ENCODE peak calls at places on chromosomes 4 and X, in ten cellular contexts. One of them, this sample, is unnamed.

GRCh38 chrX:141989802-141990201 is 86.1 kb downstream of the MAGEC1 start:
- DNase-seq in transverse colon: no peak
- DNase-seq in fibroblast of mammary gland: no peak
- DNase-seq in Calu3: no peak
- DNase-seq in foreskin fibroblast: no peak
- DNase-seq in CD8-positive, alpha-beta T cell: no peak
- DNase-seq in bronchial epithelial cell: no peak
- DNase-seq in endodermal cell: no peak
- DNase-seq in WTC11: no peak
- DNase-seq in HFF-Myc: no peak
- DNase-seq in this sample: no peak

GRCh38 chr4:152563209-152563608 is 27.3 kb upstream of the FBXW7 start:
- DNase-seq in transverse colon: no peak
- DNase-seq in fibroblast of mammary gland: no peak
- DNase-seq in Calu3: no peak
- DNase-seq in foreskin fibroblast: no peak
- DNase-seq in CD8-positive, alpha-beta T cell: no peak
- DNase-seq in bronchial epithelial cell: no peak
- DNase-seq in endodermal cell: no peak
- DNase-seq in WTC11: no peak
- DNase-seq in HFF-Myc: no peak
- DNase-seq in this sample: no peak

GRCh38 chr4:120673696-120674095 is 248.8 kb downstream of the PRDM5 start:
- DNase-seq in transverse colon: no peak
- DNase-seq in fibroblast of mammary gland: no peak
- DNase-seq in Calu3: no peak
- DNase-seq in foreskin fibroblast: no peak
- DNase-seq in CD8-positive, alpha-beta T cell: no peak
- DNase-seq in bronchial epithelial cell: no peak
- DNase-seq in endodermal cell: peak
- DNase-seq in WTC11: no peak
- DNase-seq in HFF-Myc: no peak
- DNase-seq in this sample: no peak

GRCh38 chr4:186161138-186161537 is 30.2 kb upstream of the CYP4V2 start:
- DNase-seq in transverse colon: peak
- DNase-seq in fibroblast of mammary gland: no peak
- DNase-seq in Calu3: no peak
- DNase-seq in foreskin fibroblast: no peak
- DNase-seq in CD8-positive, alpha-beta T cell: no peak
- DNase-seq in bronchial epithelial cell: no peak
- DNase-seq in endodermal cell: no peak
- DNase-seq in WTC11: no peak
- DNase-seq in HFF-Myc: no peak
- DNase-seq in this sample: no peak

GRCh38 chrX:63506320-63506719 is 155.2 kb upstream of the SPIN4 start:
- DNase-seq in transverse colon: no peak
- DNase-seq in fibroblast of mammary gland: peak
- DNase-seq in Calu3: no peak
- DNase-seq in foreskin fibroblast: peak
- DNase-seq in CD8-positive, alpha-beta T cell: no peak
- DNase-seq in bronchial epithelial cell: peak
- DNase-seq in endodermal cell: no peak
- DNase-seq in WTC11: no peak
- DNase-seq in HFF-Myc: no peak
- DNase-seq in this sample: no peak

GRCh38 chrX:15790766-15791380 is 589 bp downstream of the ZRSR2 start:
- DNase-seq in transverse colon: no peak
- DNase-seq in fibroblast of mammary gland: peak
- DNase-seq in Calu3: no peak
- DNase-seq in foreskin fibroblast: no peak
- DNase-seq in CD8-positive, alpha-beta T cell: no peak
- DNase-seq in bronchial epithelial cell: peak
- DNase-seq in endodermal cell: no peak
- DNase-seq in WTC11: no peak
- DNase-seq in HFF-Myc: no peak
- DNase-seq in this sample: no peak

GRCh38 chr4:185508162-185508561 is 27.1 kb downstream of the PDLIM3 start:
- DNase-seq in transverse colon: no peak
- DNase-seq in fibroblast of mammary gland: no peak
- DNase-seq in Calu3: peak
- DNase-seq in foreskin fibroblast: no peak
- DNase-seq in CD8-positive, alpha-beta T cell: no peak
- DNase-seq in bronchial epithelial cell: peak
- DNase-seq in endodermal cell: no peak
- DNase-seq in WTC11: no peak
- DNase-seq in HFF-Myc: no peak
- DNase-seq in this sample: no peak

GRCh38 chr4:24930136-24930535 is 17.3 kb upstream of the CCDC149 start:
- DNase-seq in transverse colon: no peak
- DNase-seq in fibroblast of mammary gland: peak
- DNase-seq in Calu3: no peak
- DNase-seq in foreskin fibroblast: no peak
- DNase-seq in CD8-positive, alpha-beta T cell: no peak
- DNase-seq in bronchial epithelial cell: peak
- DNase-seq in endodermal cell: no peak
- DNase-seq in WTC11: no peak
- DNase-seq in HFF-Myc: no peak
- DNase-seq in this sample: no peak

GRCh38 chr4:2007804-2008670 is 737 bp downstream of the NELFA start:
- DNase-seq in transverse colon: no peak
- DNase-seq in fibroblast of mammary gland: peak
- DNase-seq in Calu3: no peak
- DNase-seq in foreskin fibroblast: no peak
- DNase-seq in CD8-positive, alpha-beta T cell: no peak
- DNase-seq in bronchial epithelial cell: no peak
- DNase-seq in endodermal cell: peak
- DNase-seq in WTC11: no peak
- DNase-seq in HFF-Myc: no peak
- DNase-seq in this sample: peak

GRCh38 chr4:2009651-2010233 is 968 bp upstream of the NELFA start:
- DNase-seq in transverse colon: peak
- DNase-seq in fibroblast of mammary gland: peak
- DNase-seq in Calu3: peak
- DNase-seq in foreskin fibroblast: peak
- DNase-seq in CD8-positive, alpha-beta T cell: peak
- DNase-seq in bronchial epithelial cell: peak
- DNase-seq in endodermal cell: peak
- DNase-seq in WTC11: peak
- DNase-seq in HFF-Myc: peak
- DNase-seq in this sample: peak

GRCh38 chr4:2008671-2008920 is 178 bp downstream of the NELFA start:
- DNase-seq in transverse colon: no peak
- DNase-seq in fibroblast of mammary gland: no peak
- DNase-seq in Calu3: no peak
- DNase-seq in foreskin fibroblast: no peak
- DNase-seq in CD8-positive, alpha-beta T cell: no peak
- DNase-seq in bronchial epithelial cell: no peak
- DNase-seq in endodermal cell: no peak
- DNase-seq in WTC11: no peak
- DNase-seq in HFF-Myc: no peak
- DNase-seq in this sample: no peak

GRCh38 chr4:2006956-2007653 is 1.7 kb downstream of the NELFA start:
- DNase-seq in transverse colon: no peak
- DNase-seq in fibroblast of mammary gland: peak
- DNase-seq in Calu3: no peak
- DNase-seq in foreskin fibroblast: peak
- DNase-seq in CD8-positive, alpha-beta T cell: no peak
- DNase-seq in bronchial epithelial cell: no peak
- DNase-seq in endodermal cell: no peak
- DNase-seq in WTC11: no peak
- DNase-seq in HFF-Myc: no peak
- DNase-seq in this sample: no peak

GRCh38 chr4:2008921-2009650 is at the start of gene NELFA:
- DNase-seq in transverse colon: peak
- DNase-seq in fibroblast of mammary gland: peak
- DNase-seq in Calu3: peak
- DNase-seq in foreskin fibroblast: peak
- DNase-seq in CD8-positive, alpha-beta T cell: peak
- DNase-seq in bronchial epithelial cell: peak
- DNase-seq in endodermal cell: peak
- DNase-seq in WTC11: peak
- DNase-seq in HFF-Myc: peak
- DNase-seq in this sample: peak
- TF ChIP-seq CTCF in transverse colon: peak
- TF ChIP-seq CTCF in fibroblast of mammary gland: peak
- TF ChIP-seq CTCF in Calu3: no peak
- TF ChIP-seq CTCF in foreskin fibroblast: peak
- TF ChIP-seq CTCF in CD8-positive, alpha-beta T cell: no peak
- TF ChIP-seq CTCF in bronchial epithelial cell: peak
- TF ChIP-seq CTCF in endodermal cell: peak
- TF ChIP-seq CTCF in WTC11: peak
- TF ChIP-seq CTCF in HFF-Myc: peak
- TF ChIP-seq CTCF in this sample: peak

DNA sequence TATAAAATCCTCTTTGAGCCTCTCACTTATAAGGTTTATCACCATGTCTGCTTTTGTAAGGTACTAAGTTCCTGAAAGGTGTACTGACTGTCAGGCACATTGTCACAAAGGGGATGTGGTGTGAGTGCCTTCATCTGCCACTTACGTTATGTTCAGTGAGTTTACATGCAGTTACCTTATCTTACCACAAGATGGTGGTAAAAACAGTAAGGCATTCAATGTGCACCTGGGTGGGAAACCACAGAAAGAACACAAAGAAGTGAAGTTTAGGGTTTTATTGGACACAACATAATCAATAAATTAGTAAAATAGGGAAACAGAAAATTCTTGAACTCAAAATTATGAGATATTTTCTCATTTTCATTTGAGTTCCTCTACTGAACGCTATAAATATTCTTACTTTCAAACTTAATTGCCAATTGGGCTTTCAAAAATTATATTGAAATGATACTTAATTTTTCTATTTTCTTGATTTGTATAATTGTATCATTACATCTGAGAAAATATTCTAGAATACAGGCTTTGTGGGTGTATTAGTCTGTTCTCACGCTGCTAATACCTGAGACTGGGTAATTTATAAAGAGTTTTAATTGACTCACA is 650.8 kb downstream of the PCDH7 start:
- DNase-seq in transverse colon: no peak
- DNase-seq in fibroblast of mammary gland: peak
- DNase-seq in Calu3: no peak
- DNase-seq in foreskin fibroblast: peak
- DNase-seq in CD8-positive, alpha-beta T cell: no peak
- DNase-seq in bronchial epithelial cell: peak
- DNase-seq in endodermal cell: no peak
- DNase-seq in WTC11: no peak
- DNase-seq in HFF-Myc: peak
- DNase-seq in this sample: peak
- TF ChIP-seq CTCF in transverse colon: peak
- TF ChIP-seq CTCF in fibroblast of mammary gland: peak
- TF ChIP-seq CTCF in Calu3: no peak
- TF ChIP-seq CTCF in foreskin fibroblast: peak
- TF ChIP-seq CTCF in CD8-positive, alpha-beta T cell: peak
- TF ChIP-seq CTCF in bronchial epithelial cell: peak
- TF ChIP-seq CTCF in endodermal cell: peak
- TF ChIP-seq CTCF in WTC11: peak
- TF ChIP-seq CTCF in HFF-Myc: peak
- TF ChIP-seq CTCF in this sample: peak

GRCh38 chrX:106740193-106740780 is 13.8 kb downstream of the RNF128 start:
- DNase-seq in transverse colon: no peak
- DNase-seq in fibroblast of mammary gland: no peak
- DNase-seq in Calu3: no peak
- DNase-seq in foreskin fibroblast: no peak
- DNase-seq in CD8-positive, alpha-beta T cell: no peak
- DNase-seq in bronchial epithelial cell: no peak
- DNase-seq in endodermal cell: no peak
- DNase-seq in WTC11: no peak
- DNase-seq in HFF-Myc: no peak
- DNase-seq in this sample: no peak
- TF ChIP-seq CTCF in transverse colon: no peak
- TF ChIP-seq CTCF in fibroblast of mammary gland: no peak
- TF ChIP-seq CTCF in Calu3: no peak
- TF ChIP-seq CTCF in foreskin fibroblast: no peak
- TF ChIP-seq CTCF in CD8-positive, alpha-beta T cell: no peak
- TF ChIP-seq CTCF in bronchial epithelial cell: no peak
- TF ChIP-seq CTCF in endodermal cell: no peak
- TF ChIP-seq CTCF in WTC11: no peak
- TF ChIP-seq CTCF in HFF-Myc: no peak
- TF ChIP-seq CTCF in this sample: no peak

GRCh38 chrX:38632516-38632915 is 71.2 kb downstream of the TSPAN7 start:
- DNase-seq in transverse colon: no peak
- DNase-seq in fibroblast of mammary gland: no peak
- DNase-seq in Calu3: no peak
- DNase-seq in foreskin fibroblast: no peak
- DNase-seq in CD8-positive, alpha-beta T cell: no peak
- DNase-seq in bronchial epithelial cell: no peak
- DNase-seq in endodermal cell: no peak
- DNase-seq in WTC11: no peak
- DNase-seq in HFF-Myc: no peak
- DNase-seq in this sample: no peak

GRCh38 chrX:38628587-38628986 is 67.2 kb downstream of the TSPAN7 start:
- DNase-seq in transverse colon: no peak
- DNase-seq in fibroblast of mammary gland: no peak
- DNase-seq in Calu3: no peak
- DNase-seq in foreskin fibroblast: no peak
- DNase-seq in CD8-positive, alpha-beta T cell: no peak
- DNase-seq in bronchial epithelial cell: no peak
- DNase-seq in endodermal cell: no peak
- DNase-seq in WTC11: no peak
- DNase-seq in HFF-Myc: no peak
- DNase-seq in this sample: no peak

GRCh38 chrX:38627683-38628082 is 66.3 kb downstream of the TSPAN7 start:
- DNase-seq in transverse colon: peak
- DNase-seq in fibroblast of mammary gland: peak
- DNase-seq in Calu3: peak
- DNase-seq in foreskin fibroblast: peak
- DNase-seq in CD8-positive, alpha-beta T cell: no peak
- DNase-seq in bronchial epithelial cell: peak
- DNase-seq in endodermal cell: peak
- DNase-seq in WTC11: peak
- DNase-seq in HFF-Myc: no peak
- DNase-seq in this sample: peak
- TF ChIP-seq CTCF in transverse colon: peak
- TF ChIP-seq CTCF in fibroblast of mammary gland: peak
- TF ChIP-seq CTCF in Calu3: peak
- TF ChIP-seq CTCF in foreskin fibroblast: peak
- TF ChIP-seq CTCF in CD8-positive, alpha-beta T cell: no peak
- TF ChIP-seq CTCF in bronchial epithelial cell: peak
- TF ChIP-seq CTCF in endodermal cell: peak
- TF ChIP-seq CTCF in WTC11: peak
- TF ChIP-seq CTCF in HFF-Myc: peak
- TF ChIP-seq CTCF in this sample: peak